ENCODE peak calls at places on chromosomes 2 and 18, in four cellular contexts. R is LHCN-M2, N is heart left ventricle, M is pons. P is an unnamed sample.

GRCh38 chr2:42036413-42036812 is 11.4 kb upstream of the PKDCC start:
- DNase-seq in R (no peak), M (no peak), N (no peak), P (no peak)

GRCh38 chr2:219073413-219074129 is 12.8 kb upstream of the IHH start:
- DNase-seq in M (peak), N (no peak), R (peak), P (no peak)

GRCh38 chr2:65465124-65465523 is 32.7 kb upstream of the SPRED2 start:
- DNase-seq in R (no peak), N (no peak), M (no peak), P (no peak)

GRCh38 chr2:75130171-75130570 is 69.1 kb downstream of the TACR1 start:
- DNase-seq in N (no peak), M (no peak), R (no peak), P (no peak)

GRCh38 chr18:9771261-9771976 is 63.3 kb downstream of the RAB31 start:
- DNase-seq in N (peak), M (peak), R (peak), P (peak)

GRCh38 chr2:9095690-9096089 is 92.2 kb upstream of the MBOAT2 start:
- DNase-seq in R (no peak), N (peak), M (peak), P (peak)

GRCh38 chr2:10012963-10013461 is 30.3 kb upstream of the KLF11 start:
- DNase-seq in M (no peak), N (no peak), R (no peak), P (no peak)

GRCh38 chr2:188675391-188676011 is 298.7 kb upstream of the COL3A1 start:
- DNase-seq in R (peak), M (no peak), N (no peak), P (no peak)

GRCh38 chr2:3051266-3051665 is 326.4 kb downstream of the EIPR1 start:
- DNase-seq in M (no peak), R (no peak), N (no peak), P (no peak)

GRCh38 chr18:62325806-62326645 is 916 bp downstream of the TNFRSF11A start:
- DNase-seq in R (no peak), M (no peak), N (no peak), P (no peak)

GRCh38 chr2:137117385-137117784 is 352.0 kb downstream of the THSD7B start:
- DNase-seq in N (no peak), R (peak), M (no peak), P (no peak)

GRCh38 chr2:9071032-9071431 is 67.5 kb upstream of the MBOAT2 start:
- DNase-seq in R (peak), N (no peak), M (no peak), P (no peak)

GRCh38 chr2:42598656-42599267 is 30.3 kb downstream of the MTA3 start:
- DNase-seq in M (no peak), R (no peak), N (no peak), P (no peak)

GRCh38 chr2:121974919-121975654 is 219.6 kb downstream of the TSN start:
- DNase-seq in M (peak), R (peak), N (peak), P (peak)

GRCh38 chr18:48826806-48827205 is 124.0 kb downstream of the SMAD7 start:
- DNase-seq in M (no peak), N (no peak), R (no peak), P (no peak)

GRCh38 chr2:147665035-147665434 is 179.8 kb upstream of the ACVR2A start:
- DNase-seq in R (peak), M (peak), N (no peak), P (no peak)

GRCh38 chr2:180033993-180034894 is 27.1 kb upstream of the CWC22 start:
- DNase-seq in M (no peak), R (peak), N (peak), P (no peak)

GRCh38 chr2:215784371-215784783 is 229.0 kb downstream of the MREG start:
- DNase-seq in N (no peak), M (no peak), R (peak), P (no peak)

GRCh38 chr2:217849154-217849553 is 153.6 kb downstream of the TNS1 start:
- DNase-seq in N (no peak), R (peak), M (no peak), P (no peak)

GRCh38 chr2:240291337-240291751 is 144.1 kb upstream of the GPC1 start:
- DNase-seq in M (no peak), N (no peak), R (no peak), P (no peak)

GRCh38 chr2:97774425-97774824 is 61.0 kb downstream of the ZAP70 start:
- DNase-seq in R (no peak), M (no peak), N (no peak), P (no peak)

GRCh38 chr2:95345066-95345414 is 47.9 kb downstream of the KCNIP3 start:
- DNase-seq in M (no peak), N (no peak), R (no peak), P (no peak)

GRCh38 chr2:221517362-221518121 is 54.6 kb downstream of the EPHA4 start:
- DNase-seq in M (no peak), R (peak), N (peak), P (no peak)

GRCh38 chr2:200736646-200737274 is 75.0 kb upstream of the BZW1 start:
- DNase-seq in N (no peak), M (no peak), R (no peak), P (no peak)

GRCh38 chr18:21559195-21559594 is 41.3 kb downstream of the ESCO1 start:
- DNase-seq in N (no peak), R (no peak), M (no peak), P (no peak)

GRCh38 chr18:6449213-6449612 is 34.5 kb upstream of the L3MBTL4 start:
- DNase-seq in M (no peak), R (no peak), N (no peak), P (no peak)

GRCh38 chr2:21754164-21754788 is 630.5 kb downstream of the TDRD15 start:
- DNase-seq in R (no peak), M (no peak), N (peak), P (no peak)

GRCh38 chr2:20165677-20166509 is 59.0 kb downstream of the SDC1 start:
- DNase-seq in N (no peak), M (no peak), R (no peak), P (no peak)

GRCh38 chr2:7034313-7034712 is 117.1 kb downstream of the RNF144A start:
- DNase-seq in M (no peak), N (no peak), R (no peak), P (no peak)

GRCh38 chr2:204971219-204971907 is 426.1 kb downstream of the PARD3B start:
- DNase-seq in N (no peak), R (no peak), M (no peak), P (no peak)

GRCh38 chr2:168310580-168310979 is 63.2 kb upstream of the STK39 start:
- DNase-seq in R (no peak), N (no peak), M (no peak), P (no peak)

GRCh38 chr2:43430489-43430888 is 165.3 kb downstream of the THADA start:
- DNase-seq in R (no peak), N (no peak), M (no peak), P (no peak)

GRCh38 chr2:240240781-240241180 is 100.3 kb upstream of the OTOS start:
- DNase-seq in R (no peak), M (no peak), N (no peak), P (no peak)

GRCh38 chr2:233413529-233414272 is 59.4 kb downstream of the DGKD start:
- DNase-seq in M (peak), N (peak), R (peak), P (peak)

GRCh38 chr18:11078491-11078890 is 70.9 kb downstream of the PIEZO2 start:
- DNase-seq in M (no peak), N (no peak), R (peak), P (no peak)

GRCh38 chr2:232537079-232537478 is 2.4 kb upstream of the CHRNG start:
- DNase-seq in N (no peak), M (no peak), R (no peak), P (no peak)

GRCh38 chr2:70011786-70012185 is 50.4 kb upstream of the ASPRV1 start:
- DNase-seq in M (no peak), R (no peak), N (no peak), P (no peak)